ENCODE peak calls at places on chromosomes 5 and 9, in six cellular contexts. N is right lobe of liver, G is IMR-90, I is H54, O is tibial nerve, S is spleen. C is an unnamed sample.

GRCh38 chr9:7479300-7479699 is 320.3 kb downstream of the DMAC1 start:
- DNase-seq in N (no peak), G (peak; percentile 13), I (no peak), O (no peak), S (no peak), C (no peak)

GRCh38 chr5:96584712-96585111 is 77.5 kb upstream of the CAST start:
- DNase-seq in N (peak; percentile 46), G (no peak), I (no peak), O (peak; percentile 12), S (no peak), C (no peak)

GRCh38 chr9:2248768-2249167 is 233.6 kb downstream of the SMARCA2 start:
- DNase-seq in N (no peak), G (no peak), I (no peak), O (no peak), S (no peak), C (no peak)

GRCh38 chr5:75185763-75186162 is 50.9 kb downstream of the ANKRD31 start:
- DNase-seq in N (no peak), G (no peak), I (no peak), O (no peak), S (no peak), C (no peak)

GRCh38 chr5:169668732-169669131 is 31.7 kb downstream of the DOCK2 start:
- DNase-seq in N (no peak), G (no peak), I (no peak), O (no peak), S (no peak), C (no peak)

GRCh38 chr9:122217640-122218039 is 11.1 kb downstream of the LHX6 start:
- DNase-seq in N (no peak), G (no peak), I (no peak), O (no peak), S (no peak), C (no peak)

GRCh38 chr9:105147095-105147871 is 97.2 kb upstream of the SLC44A1 start:
- DNase-seq in N (no peak), G (no peak), I (no peak), O (no peak), S (no peak), C (no peak)

GRCh38 chr5:107570805-107571531 is 99.8 kb downstream of the EFNA5 start:
- DNase-seq in N (no peak), G (no peak), I (no peak), O (no peak), S (no peak), C (no peak)

GRCh38 chr9:36862206-36863145 is 171.6 kb downstream of the PAX5 start:
- DNase-seq in N (no peak), G (peak; percentile 35), I (peak; percentile 26), O (peak; percentile 15), S (peak; percentile 67), C (no peak)

GRCh38 chr9:97362777-97363545 is 48.9 kb upstream of the TDRD7 start:
- DNase-seq in N (no peak), G (no peak), I (peak; percentile 63), O (no peak), S (no peak), C (no peak)

GRCh38 chr5:17182966-17183365 is 34.5 kb upstream of the BASP1 start:
- DNase-seq in N (no peak), G (peak; percentile 78), I (no peak), O (no peak), S (no peak), C (no peak)

GRCh38 chr5:56610093-56610698 is 205.2 kb upstream of the MAP3K1 start:
- DNase-seq in N (no peak), G (no peak), I (no peak), O (no peak), S (no peak), C (no peak)

GRCh38 chr9:68905129-68905528 is 108.8 kb downstream of the PRKACG start:
- DNase-seq in N (no peak), G (no peak), I (no peak), O (no peak), S (no peak), C (no peak)

GRCh38 chr5:83474986-83475385 is 3.4 kb downstream of the VCAN start:
- DNase-seq in N (no peak), G (no peak), I (no peak), O (no peak), S (no peak), C (no peak)

GRCh38 chr5:32760091-32760509 is 49.0 kb downstream of the NPR3 start:
- DNase-seq in N (no peak), G (peak; percentile 98), I (no peak), O (no peak), S (no peak), C (no peak)

GRCh38 chr9:37976714-37977477 is 73.0 kb upstream of the SLC25A51 start:
- DNase-seq in N (no peak), G (peak; percentile 97), I (no peak), O (peak; percentile 34), S (no peak), C (no peak)

GRCh38 chr5:95818181-95819147 is 4.1 kb downstream of the GLRX start:
- DNase-seq in N (no peak), G (no peak), I (no peak), O (no peak), S (peak; percentile 84), C (no peak)

GRCh38 chr9:13450723-13451122 is 171.2 kb upstream of the MPDZ start:
- DNase-seq in N (no peak), G (no peak), I (no peak), O (no peak), S (no peak), C (no peak)

GRCh38 chr9:127940598-127940997 is 2.9 kb upstream of the DPM2 start:
- DNase-seq in N (no peak), G (no peak), I (no peak), O (no peak), S (no peak), C (no peak)

GRCh38 chr5:178477224-178478201 is 112.7 kb downstream of the COL23A1 start:
- DNase-seq in N (no peak), G (no peak), I (no peak), O (no peak), S (no peak), C (no peak)

GRCh38 chr5:8456846-8457186 is 587.9 kb downstream of the MTRR start:
- DNase-seq in N (no peak), G (peak; percentile 3), I (no peak), O (no peak), S (no peak), C (no peak)

DNA sequence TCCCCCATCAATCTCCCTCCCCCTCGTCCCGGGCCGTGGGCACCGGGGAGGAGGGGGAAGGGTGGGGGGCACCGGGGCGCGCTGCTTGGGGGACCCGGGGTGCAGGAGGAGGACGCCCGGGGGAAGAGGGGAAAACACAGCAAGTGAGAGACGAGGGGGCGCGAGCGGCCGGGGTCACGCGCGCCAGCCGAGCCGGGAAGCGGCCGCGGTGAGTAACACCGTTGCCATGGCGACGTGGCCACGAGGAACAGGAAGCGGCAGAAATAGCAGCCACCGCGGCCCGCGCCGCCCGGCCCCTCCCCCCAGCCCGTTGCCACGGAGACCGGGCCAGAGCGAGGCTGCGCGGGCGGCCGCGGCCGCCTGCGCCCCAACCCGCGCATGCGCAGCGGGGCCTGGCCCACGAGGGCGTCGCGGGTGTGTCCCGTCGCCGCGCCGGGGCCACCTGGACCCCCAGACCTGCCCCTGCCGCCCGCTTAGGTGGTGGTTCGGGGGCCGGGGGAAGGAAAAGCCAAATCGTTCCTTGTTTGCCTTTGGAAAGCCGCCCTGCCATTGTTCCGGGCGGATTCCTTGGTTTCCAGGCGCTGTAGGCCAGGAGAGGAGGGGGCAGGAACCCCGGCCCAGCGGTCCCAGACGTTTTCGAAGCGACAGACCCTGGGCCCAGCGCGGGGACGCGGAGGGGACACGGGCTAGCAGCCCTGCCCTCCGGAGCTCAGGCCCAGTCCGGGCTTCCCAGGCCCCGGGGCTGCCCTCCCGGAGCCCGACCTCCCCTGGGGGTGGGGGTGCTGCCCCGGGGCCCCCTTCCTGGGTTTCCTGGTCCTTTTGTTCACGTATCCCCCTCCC is 207.1 kb downstream of the C9orf50 start:
- DNase-seq in N (peak; percentile 99), G (peak; percentile 94), I (peak; percentile 87), O (peak; percentile 100), S (peak; percentile 100), C (peak; percentile 91)
- TF ChIP-seq POLR2A in N (peak; percentile 91), G (peak; percentile 46), I (peak; percentile 21), O (peak; percentile 98), S (peak; percentile 79), C (peak; percentile 76)

GRCh38 chr5:150238646-150239045 is 48.8 kb downstream of the SLC6A7 start:
- DNase-seq in N (no peak), G (no peak), I (no peak), O (no peak), S (no peak), C (no peak)

GRCh38 chr5:150239099-150239793 is 49.4 kb downstream of the SLC6A7 start:
- DNase-seq in N (no peak), G (no peak), I (no peak), O (no peak), S (no peak), C (no peak)

GRCh38 chr5:150236313-150236712 is 46.5 kb downstream of the SLC6A7 start:
- DNase-seq in N (no peak), G (no peak), I (no peak), O (no peak), S (no peak), C (no peak)

GRCh38 chr5:150235548-150235895 is 45.7 kb downstream of the SLC6A7 start:
- DNase-seq in N (no peak), G (no peak), I (no peak), O (no peak), S (no peak), C (no peak)

DNA sequence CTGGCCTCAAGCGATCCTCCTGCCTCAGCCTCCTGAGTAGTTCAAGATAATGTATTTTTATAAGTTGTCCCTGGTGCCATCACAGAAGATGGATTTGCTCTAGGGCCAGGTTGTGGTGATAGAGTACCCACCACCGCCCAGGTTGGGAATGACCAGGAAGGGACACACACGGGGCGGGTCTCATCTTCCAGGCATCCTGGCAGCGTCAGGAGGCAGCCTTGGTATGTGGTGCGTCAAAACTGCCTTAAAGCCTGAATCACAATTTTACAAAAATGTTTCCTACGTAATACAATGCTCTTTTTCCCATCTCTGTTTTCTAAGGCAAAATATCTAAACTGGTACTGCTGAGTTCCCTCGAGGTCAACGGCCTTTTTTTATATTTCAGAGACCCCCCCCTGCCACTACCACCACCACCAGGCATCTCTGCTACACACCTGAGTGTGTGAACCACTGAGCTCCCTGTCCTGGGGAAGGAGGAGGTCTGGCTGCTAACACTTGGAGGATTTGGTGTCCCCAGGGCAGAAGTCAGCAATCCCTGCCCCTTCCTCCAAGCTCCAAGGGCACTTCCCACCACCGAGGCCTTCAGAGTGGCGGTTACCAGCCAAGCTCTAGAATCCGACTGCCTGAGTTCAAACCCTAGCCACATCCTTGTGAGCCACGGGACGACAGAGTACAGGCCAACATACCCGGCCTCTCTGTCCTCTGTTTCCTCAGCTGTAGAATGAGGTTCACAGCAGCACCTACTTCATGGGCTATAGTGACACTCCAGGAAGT is 47.3 kb downstream of the SLC6A7 start:
- DNase-seq in N (no peak), G (no peak), I (no peak), O (no peak), S (no peak), C (no peak)
- TF ChIP-seq POLR2A in N (no peak), G (no peak), I (no peak), O (no peak), S (no peak), C (no peak)

GRCh38 chr5:177427211-177427822 is 841 bp downstream of the GRK6 start:
- DNase-seq in N (peak; percentile 50), G (no peak), I (no peak), O (no peak), S (peak; percentile 82), C (no peak)
- TF ChIP-seq POLR2A in N (no peak), G (no peak), I (no peak), O (no peak), S (no peak), C (no peak)

DNA sequence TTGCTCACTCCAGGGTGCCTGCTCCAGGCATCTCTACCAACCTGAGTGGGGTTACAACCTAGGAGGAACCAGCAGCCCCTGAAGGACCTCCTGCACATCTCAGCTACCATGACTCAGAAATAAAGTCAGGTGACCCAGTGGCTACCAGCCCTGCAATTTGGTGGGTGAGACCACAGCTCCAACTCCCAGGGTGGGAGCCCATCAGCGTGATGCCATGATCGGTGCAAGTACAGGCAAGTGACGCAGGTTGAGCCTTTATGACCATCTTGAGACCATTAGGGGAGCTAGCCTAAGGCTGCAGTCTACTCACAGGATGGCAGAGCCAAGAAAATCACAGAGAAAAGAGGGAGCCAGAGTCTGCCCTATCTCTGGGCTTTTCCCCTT is 8.6 kb downstream of the SEPTIN8 start:
- DNase-seq in N (no peak), G (no peak), I (no peak), O (no peak), S (peak; percentile 28), C (no peak)
- TF ChIP-seq POLR2A in N (no peak), G (no peak), I (no peak), O (no peak), S (no peak), C (no peak)

C was measured in esophagus squamous epithelium.